ENCODE peak calls at places on chromosomes 5 and 9, in five cellular contexts. P is effector memory CD4-positive, alpha-beta T cell; H is neuronal stem cell; K is PC-9; B is Peyer's patch. W is an unnamed sample. For H3K36me3, the result is how much of the 10 kb centered on the place peaks cover.

GRCh38 chr5:58999804-59000595 is 417.1 kb downstream of the RAB3C start:
- DNase-seq in P (no peak), B (no peak), K (no peak), H (no peak), W (no peak)

GRCh38 chr5:143031781-143032724 is 261.9 kb downstream of the ARHGAP26 start:
- DNase-seq in H (no peak), B (no peak), P (no peak), K (no peak), W (no peak)

GRCh38 chr9:124660341-124660801 is 110.7 kb downstream of the NR6A1 start:
- DNase-seq in P (no peak), B (no peak), H (peak), K (peak), W (peak)

GRCh38 chr5:89117131-89117644 is 234.2 kb upstream of the MEF2C start:
- DNase-seq in H (no peak), K (peak), B (peak), P (no peak), W (no peak)

GRCh38 chr5:141564216-141564692 is 54.5 kb downstream of the DIAPH1 start:
- DNase-seq in P (peak), K (peak), H (peak), B (no peak), W (peak)

GRCh38 chr5:113378486-113378885 is 56.3 kb downstream of the TSSK1B start:
- DNase-seq in P (no peak), B (no peak), H (no peak), K (no peak), W (no peak)

GRCh38 chr9:35114921-35115341 is 731 bp downstream of the ATOSB start:
- DNase-seq in K (no peak), B (peak), H (peak), P (peak), W (peak)

GRCh38 chr9:95722141-95722540 is 153.3 kb upstream of the ERCC6L2 start:
- DNase-seq in H (no peak), B (no peak), P (no peak), K (no peak), W (no peak)

GRCh38 chr9:137034709-137035506 is 3.0 kb upstream of the FUT7 start:
- DNase-seq in H (peak), B (peak), P (peak), K (peak), W (peak)

DNA sequence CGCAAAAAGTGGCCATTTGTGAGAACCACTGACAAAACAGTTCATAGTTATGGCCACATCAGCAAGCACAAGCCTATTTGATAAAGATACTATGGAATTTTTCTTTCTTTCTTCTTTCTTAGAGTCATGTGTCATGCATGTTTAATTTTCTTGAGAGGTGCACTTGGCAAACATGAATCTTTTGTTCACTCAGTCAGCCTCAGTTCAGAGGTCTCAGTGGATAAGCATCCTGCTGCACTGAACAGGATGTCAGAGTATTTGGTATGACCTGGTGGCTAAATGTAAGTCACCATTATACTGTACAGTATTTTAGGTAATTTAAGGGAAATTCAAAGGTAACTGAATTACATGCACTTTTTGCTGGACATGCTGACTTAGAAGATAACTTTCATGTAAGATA is 5.4 kb downstream of the NNT start:
- DNase-seq in B (no peak), H (no peak), P (no peak), K (no peak), W (peak)
- H3K36me3 ChIP-seq in B (under half), H (half or more), P (under half), K (under half), W (under half)

GRCh38 chr9:120920495-120921178 is 6.0 kb downstream of the TRAF1 start:
- DNase-seq in P (no peak), B (no peak), K (no peak), H (no peak), W (no peak)
- H3K4me3 ChIP-seq in P (peak), B (no peak), K (no peak), H (no peak), W (peak)

GRCh38 chr9:109383947-109384346 is 63.1 kb upstream of the EPB41L4B start:
- DNase-seq in B (no peak), P (no peak), H (no peak), K (no peak), W (no peak)

GRCh38 chr9:109385499-109385898 is 64.6 kb upstream of the EPB41L4B start:
- DNase-seq in K (no peak), H (no peak), B (no peak), P (no peak), W (no peak)

GRCh38 chr9:109383356-109383755 is 62.5 kb upstream of the EPB41L4B start:
- DNase-seq in P (no peak), H (no peak), K (no peak), B (no peak), W (no peak)

GRCh38 chr9:109387206-109387605 is 66.3 kb upstream of the EPB41L4B start:
- DNase-seq in H (no peak), K (no peak), P (no peak), B (no peak), W (no peak)

GRCh38 chr9:109387856-109388255 is 67.0 kb upstream of the EPB41L4B start:
- DNase-seq in B (no peak), H (no peak), K (no peak), P (no peak), W (no peak)
- H3K36me3 ChIP-seq in B (under half), H (under half), K (under half), P (under half), W (under half)

DNA sequence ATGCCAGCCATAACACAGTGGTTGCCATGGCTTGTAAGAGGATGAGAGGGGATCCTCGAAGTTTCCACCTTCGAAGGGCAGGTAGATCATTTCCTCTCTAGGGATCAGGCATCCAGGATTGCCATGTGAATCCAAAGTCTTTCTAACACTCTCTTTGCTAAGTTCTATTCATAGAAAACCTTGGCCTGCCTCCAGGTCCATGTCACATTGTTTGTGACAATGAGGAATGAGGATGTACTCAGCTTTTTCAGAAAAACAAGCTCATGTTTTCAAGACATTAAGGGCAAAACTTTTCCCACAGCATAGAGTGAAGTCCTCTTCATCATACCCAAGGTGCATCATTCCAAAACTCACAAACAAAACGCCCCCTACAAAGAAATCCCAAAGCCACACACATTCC is 19.6 kb downstream of the ESM1 start:
- DNase-seq in B (no peak), K (no peak), P (no peak), H (no peak), W (no peak)
- H3K4me3 ChIP-seq in B (no peak), K (no peak), P (no peak), H (no peak), W (no peak)

DNA sequence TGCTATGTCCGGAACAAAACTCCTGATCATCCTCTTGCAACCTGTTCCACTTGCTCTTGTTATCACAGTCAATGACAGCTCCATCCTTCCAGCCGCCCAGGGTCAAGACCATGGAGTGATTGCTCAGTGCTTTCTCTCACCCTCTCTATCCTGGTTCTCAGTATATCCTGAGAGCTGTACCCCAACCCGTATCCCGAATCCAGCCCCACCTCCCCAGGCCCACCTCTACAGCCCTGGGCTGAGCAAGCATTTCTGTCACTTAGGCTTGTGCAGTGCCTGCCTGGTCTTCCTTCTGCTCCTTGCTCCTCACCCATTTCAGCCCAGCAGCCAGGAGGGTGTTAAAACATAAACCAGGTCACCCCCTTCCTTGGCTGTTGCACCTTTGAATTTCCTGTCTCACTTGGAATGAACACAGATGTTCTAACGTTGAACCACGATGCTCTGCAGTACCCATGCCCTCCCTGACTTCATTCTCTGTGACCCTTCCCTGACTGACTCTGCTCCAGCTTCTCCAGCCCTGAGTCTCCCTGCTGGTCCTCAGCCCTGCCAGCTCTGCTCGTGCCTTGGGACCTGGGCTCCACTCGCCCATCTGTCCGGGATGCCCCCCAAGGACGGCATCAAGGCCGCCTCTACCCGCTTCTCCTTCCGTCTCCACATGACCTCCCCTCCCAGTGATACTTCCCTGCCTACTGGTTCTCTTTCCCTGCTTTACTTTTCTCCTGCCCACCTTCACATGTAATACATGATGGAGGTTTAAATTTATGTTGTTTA is 110.0 kb downstream of the ICE1 start:
- DNase-seq in K (no peak), B (no peak), H (no peak), P (no peak), W (no peak)
- H3K36me3 ChIP-seq in K (under half), B (under half), H (under half), P (under half), W (under half)

GRCh38 chr9:74979844-74980243 is 27.1 kb upstream of the C9orf40 start:
- DNase-seq in H (no peak), K (no peak), B (no peak), P (no peak), W (no peak)

GRCh38 chr9:74973714-74974113 is 21.0 kb upstream of the C9orf40 start:
- DNase-seq in B (no peak), P (no peak), K (no peak), H (no peak), W (no peak)

GRCh38 chr9:74974558-74974957 is 21.8 kb upstream of the C9orf40 start:
- DNase-seq in P (no peak), K (no peak), H (no peak), B (no peak), W (no peak)

GRCh38 chr9:74975538-74975937 is 22.8 kb upstream of the C9orf40 start:
- DNase-seq in K (no peak), B (no peak), H (no peak), P (no peak), W (no peak)
- H3K4me3 ChIP-seq in K (no peak), B (no peak), H (no peak), P (no peak), W (no peak)